ENCODE peak calls at places on chromosomes 5 and 9, in five cellular contexts. One of them, this sample, is unnamed.
A peak's percentile ranks its signal among the peaks of the same experiment; 100 is the strongest.

GRCh38 chr5:10580531-10581423 is 16.9 kb downstream of the ANKRD33B start:
- DNase-seq in H4: no peak
- DNase-seq in GM23248: no peak
- DNase-seq in CD4-positive, alpha-beta T cell: no peak
- DNase-seq in HFFc6: no peak
- DNase-seq in this sample: no peak

GRCh38 chr9:7209990-7210389 is 452.2 kb downstream of the KDM4C start:
- DNase-seq in H4: no peak
- DNase-seq in GM23248: no peak
- DNase-seq in CD4-positive, alpha-beta T cell: no peak
- DNase-seq in HFFc6: no peak
- DNase-seq in this sample: no peak

GRCh38 chr5:108061941-108062340 is 320.0 kb downstream of the FBXL17 start:
- DNase-seq in H4: no peak
- DNase-seq in GM23248: peak; percentile 36
- DNase-seq in CD4-positive, alpha-beta T cell: no peak
- DNase-seq in HFFc6: no peak
- DNase-seq in this sample: no peak

GRCh38 chr5:106875591-106876297 is 795.0 kb downstream of the EFNA5 start:
- DNase-seq in H4: peak; percentile 85
- DNase-seq in GM23248: peak; percentile 51
- DNase-seq in CD4-positive, alpha-beta T cell: no peak
- DNase-seq in HFFc6: no peak
- DNase-seq in this sample: peak; percentile 9

GRCh38 chr9:111866976-111867375 is 29.6 kb upstream of the UGCG start:
- DNase-seq in H4: peak; percentile 47
- DNase-seq in GM23248: peak; percentile 71
- DNase-seq in CD4-positive, alpha-beta T cell: no peak
- DNase-seq in HFFc6: peak; percentile 65
- DNase-seq in this sample: peak; percentile 44

GRCh38 chr5:159412284-159413046 is 82.2 kb upstream of the IL12B start:
- DNase-seq in H4: peak; percentile 54
- DNase-seq in GM23248: no peak
- DNase-seq in CD4-positive, alpha-beta T cell: peak; percentile 46
- DNase-seq in HFFc6: no peak
- DNase-seq in this sample: no peak

GRCh38 chr9:106920701-106921283 is 57.8 kb downstream of the ZNF462 start:
- DNase-seq in H4: no peak
- DNase-seq in GM23248: peak; percentile 69
- DNase-seq in CD4-positive, alpha-beta T cell: no peak
- DNase-seq in HFFc6: no peak
- DNase-seq in this sample: peak; percentile 11

GRCh38 chr9:79256691-79257213 is 315.0 kb upstream of the TLE4 start:
- DNase-seq in H4: no peak
- DNase-seq in GM23248: peak; percentile 55
- DNase-seq in CD4-positive, alpha-beta T cell: no peak
- DNase-seq in HFFc6: peak; percentile 53
- DNase-seq in this sample: peak; percentile 16

GRCh38 chr5:122145906-122146305 is 16.6 kb downstream of the ZNF474 start:
- DNase-seq in H4: no peak
- DNase-seq in GM23248: no peak
- DNase-seq in CD4-positive, alpha-beta T cell: no peak
- DNase-seq in HFFc6: no peak
- DNase-seq in this sample: no peak

GRCh38 chr5:138876811-138877210 is 1.7 kb upstream of the LRRTM2 start:
- DNase-seq in H4: no peak
- DNase-seq in GM23248: no peak
- DNase-seq in CD4-positive, alpha-beta T cell: no peak
- DNase-seq in HFFc6: no peak
- DNase-seq in this sample: no peak

GRCh38 chr9:127522727-127523126 is 71.4 kb downstream of the LRSAM1 start:
- DNase-seq in H4: no peak
- DNase-seq in GM23248: peak; percentile 59
- DNase-seq in CD4-positive, alpha-beta T cell: no peak
- DNase-seq in HFFc6: peak; percentile 57
- DNase-seq in this sample: no peak

GRCh38 chr9:97963232-97963631 is 19.9 kb upstream of the ANP32B start:
- DNase-seq in H4: no peak
- DNase-seq in GM23248: no peak
- DNase-seq in CD4-positive, alpha-beta T cell: no peak
- DNase-seq in HFFc6: no peak
- DNase-seq in this sample: no peak